ENCODE peak calls at places on chromosomes 1 and 21, in four cellular contexts. One of them, this sample, is unnamed.

GRCh38 chr1:154989195-154989860 is 4.1 kb upstream of the LENEP start:
- DNase-seq in CD8-positive, alpha-beta T cell: no peak
- DNase-seq in uterus: no peak
- DNase-seq in HCT116: no peak
- DNase-seq in this sample: no peak

GRCh38 chr21:29586696-29587095 is 288.0 kb downstream of the BACH1 start:
- DNase-seq in CD8-positive, alpha-beta T cell: no peak
- DNase-seq in uterus: no peak
- DNase-seq in HCT116: no peak
- DNase-seq in this sample: no peak

GRCh38 chr1:19854866-19855265 is 27.3 kb upstream of the OTUD3 start:
- DNase-seq in CD8-positive, alpha-beta T cell: no peak
- DNase-seq in uterus: no peak
- DNase-seq in HCT116: no peak
- DNase-seq in this sample: no peak

GRCh38 chr1:181646723-181647122 is 163.4 kb downstream of the CACNA1E start:
- DNase-seq in CD8-positive, alpha-beta T cell: no peak
- DNase-seq in uterus: no peak
- DNase-seq in HCT116: no peak
- DNase-seq in this sample: no peak

GRCh38 chr21:16651956-16652355 is 860.9 kb upstream of the CXADR start:
- DNase-seq in CD8-positive, alpha-beta T cell: no peak
- DNase-seq in uterus: no peak
- DNase-seq in HCT116: no peak
- DNase-seq in this sample: no peak

GRCh38 chr1:45455162-45455561 is 35.8 kb downstream of the TESK2 start:
- DNase-seq in CD8-positive, alpha-beta T cell: no peak
- DNase-seq in uterus: no peak
- DNase-seq in HCT116: no peak
- DNase-seq in this sample: no peak

GRCh38 chr1:201276891-201277290 is 6.4 kb upstream of the PKP1 start:
- DNase-seq in CD8-positive, alpha-beta T cell: no peak
- DNase-seq in uterus: no peak
- DNase-seq in HCT116: no peak
- DNase-seq in this sample: no peak

GRCh38 chr1:93448983-93449805 is 1.3 kb downstream of the FNBP1L start:
- DNase-seq in CD8-positive, alpha-beta T cell: no peak
- DNase-seq in uterus: no peak
- DNase-seq in HCT116: no peak
- DNase-seq in this sample: peak; percentile 40

GRCh38 chr1:39250460-39251240 is 46.2 kb downstream of the MACF1 start:
- DNase-seq in CD8-positive, alpha-beta T cell: no peak
- DNase-seq in uterus: no peak
- DNase-seq in HCT116: no peak
- DNase-seq in this sample: no peak

GRCh38 chr1:50774759-50775351 is 185.2 kb downstream of the FAF1 start:
- DNase-seq in CD8-positive, alpha-beta T cell: no peak
- DNase-seq in uterus: no peak
- DNase-seq in HCT116: peak; percentile 48
- DNase-seq in this sample: no peak

GRCh38 chr21:45286671-45287437 is 841 bp downstream of the POFUT2 start:
- DNase-seq in CD8-positive, alpha-beta T cell: peak; percentile 48
- DNase-seq in uterus: no peak
- DNase-seq in HCT116: no peak
- DNase-seq in this sample: peak; percentile 74
- TF ChIP-seq CTCF in CD8-positive, alpha-beta T cell: no peak
- TF ChIP-seq CTCF in uterus: no peak
- TF ChIP-seq CTCF in HCT116: no peak
- TF ChIP-seq CTCF in this sample: no peak

DNA sequence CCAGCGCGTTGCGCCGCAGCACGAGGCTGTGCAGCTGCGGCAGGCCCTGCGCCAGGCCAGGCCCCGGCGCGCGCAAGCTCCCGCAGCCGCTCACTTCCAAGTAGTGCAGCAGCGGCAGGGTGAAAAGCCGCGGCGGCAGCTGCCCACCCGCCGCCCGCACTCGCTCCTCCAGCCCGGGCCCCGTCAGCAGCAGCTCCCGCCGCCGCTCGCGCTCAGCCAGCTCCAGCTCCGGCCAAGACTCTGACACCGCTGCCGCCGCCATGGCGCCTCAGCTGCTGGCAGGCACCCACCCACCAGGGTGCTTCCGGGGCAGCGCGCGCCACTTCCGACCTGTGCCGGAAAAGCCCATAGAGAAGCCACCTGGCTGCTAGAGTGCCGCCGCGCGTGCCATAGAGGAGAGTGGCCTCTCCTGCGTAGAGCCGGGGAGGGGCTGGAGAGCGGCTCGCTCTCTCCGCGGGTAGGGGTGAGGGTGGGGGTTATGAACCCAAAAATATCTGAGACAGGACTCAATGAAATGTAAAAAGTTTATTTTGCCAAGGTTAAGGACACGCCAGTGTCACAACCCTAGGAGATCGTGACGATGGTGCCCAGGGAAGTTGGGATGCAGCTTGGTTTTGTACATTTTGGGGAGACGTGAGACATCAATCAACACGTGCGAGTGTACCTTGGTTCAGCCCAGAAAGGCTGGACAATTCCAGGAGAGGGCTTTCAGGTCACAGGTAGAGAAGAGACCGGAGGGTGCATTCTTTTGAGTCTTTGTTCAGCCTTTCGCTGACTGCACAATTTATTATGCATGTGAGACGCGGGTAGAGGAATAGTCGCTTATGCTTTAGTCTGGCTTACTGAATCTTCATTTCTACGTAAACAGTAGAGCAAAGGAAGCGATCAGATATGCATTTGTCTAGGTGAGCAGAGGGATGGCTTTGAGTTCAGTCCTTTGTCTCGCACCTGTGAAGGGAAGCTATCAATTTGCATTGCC is at the start of gene LRRC47:
- DNase-seq in CD8-positive, alpha-beta T cell: peak; percentile 95
- DNase-seq in uterus: peak; percentile 92
- DNase-seq in HCT116: peak; percentile 77
- DNase-seq in this sample: peak; percentile 92
- TF ChIP-seq CTCF in CD8-positive, alpha-beta T cell: no peak
- TF ChIP-seq CTCF in uterus: no peak
- TF ChIP-seq CTCF in HCT116: no peak
- TF ChIP-seq CTCF in this sample: no peak

GRCh38 chr1:163071381-163072255 is 2.5 kb downstream of the RGS4 start:
- DNase-seq in CD8-positive, alpha-beta T cell: no peak
- DNase-seq in uterus: peak; percentile 54
- DNase-seq in HCT116: peak; percentile 60
- DNase-seq in this sample: peak; percentile 77

GRCh38 chr1:163074004-163074403 is 4.8 kb downstream of the RGS4 start:
- DNase-seq in CD8-positive, alpha-beta T cell: no peak
- DNase-seq in uterus: no peak
- DNase-seq in HCT116: no peak
- DNase-seq in this sample: no peak

GRCh38 chr1:163069655-163070277 is 605 bp downstream of the RGS4 start:
- DNase-seq in CD8-positive, alpha-beta T cell: no peak
- DNase-seq in uterus: no peak
- DNase-seq in HCT116: no peak
- DNase-seq in this sample: no peak

GRCh38 chr1:163074716-163075284 is 5.6 kb downstream of the RGS4 start:
- DNase-seq in CD8-positive, alpha-beta T cell: no peak
- DNase-seq in uterus: no peak
- DNase-seq in HCT116: no peak
- DNase-seq in this sample: no peak

GRCh38 chr1:163072658-163073057 is 3.5 kb downstream of the RGS4 start:
- DNase-seq in CD8-positive, alpha-beta T cell: no peak
- DNase-seq in uterus: no peak
- DNase-seq in HCT116: no peak
- DNase-seq in this sample: no peak
- TF ChIP-seq CTCF in CD8-positive, alpha-beta T cell: no peak
- TF ChIP-seq CTCF in uterus: no peak
- TF ChIP-seq CTCF in HCT116: no peak
- TF ChIP-seq CTCF in this sample: no peak

DNA sequence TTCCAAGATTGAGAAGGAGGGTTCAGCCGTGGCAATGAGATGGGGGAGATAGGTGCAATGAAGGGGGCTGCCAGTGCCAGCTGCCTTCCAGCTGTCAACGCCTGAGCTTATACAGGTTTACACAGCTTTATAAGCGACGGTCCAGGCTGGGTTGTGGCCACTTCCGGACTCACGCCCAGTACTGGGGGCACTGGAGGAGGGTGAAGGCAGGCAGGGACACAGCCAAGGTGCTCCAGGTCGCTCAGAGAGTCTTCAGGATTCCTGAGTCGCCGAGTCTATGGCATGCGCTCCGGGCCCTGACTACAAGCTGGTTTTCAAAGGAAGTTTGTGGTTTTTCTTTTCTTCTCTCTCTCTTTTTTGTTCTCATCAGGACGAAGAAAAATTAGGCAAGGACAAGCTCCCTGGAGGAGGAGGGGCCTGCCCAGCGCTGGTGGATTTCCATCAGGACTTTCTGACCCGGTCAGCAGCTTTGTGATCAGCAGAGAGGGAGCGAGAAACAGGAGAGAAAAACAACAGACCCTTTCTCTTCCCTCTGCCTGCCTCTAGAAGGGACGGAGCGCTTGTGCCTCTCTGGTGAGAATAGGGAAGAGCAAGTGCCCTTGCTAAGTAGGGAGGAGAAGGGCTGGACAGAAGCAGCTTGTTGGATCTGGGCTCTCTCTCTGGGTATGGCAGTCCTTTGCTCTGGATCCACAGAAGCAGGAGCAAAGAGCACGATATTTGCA is at the start of gene MINDY1:
- DNase-seq in CD8-positive, alpha-beta T cell: no peak
- DNase-seq in uterus: peak; percentile 68
- DNase-seq in HCT116: peak; percentile 48
- DNase-seq in this sample: peak; percentile 64
- TF ChIP-seq CTCF in CD8-positive, alpha-beta T cell: no peak
- TF ChIP-seq CTCF in uterus: peak; percentile 36
- TF ChIP-seq CTCF in HCT116: peak; percentile 54
- TF ChIP-seq CTCF in this sample: no peak

DNA sequence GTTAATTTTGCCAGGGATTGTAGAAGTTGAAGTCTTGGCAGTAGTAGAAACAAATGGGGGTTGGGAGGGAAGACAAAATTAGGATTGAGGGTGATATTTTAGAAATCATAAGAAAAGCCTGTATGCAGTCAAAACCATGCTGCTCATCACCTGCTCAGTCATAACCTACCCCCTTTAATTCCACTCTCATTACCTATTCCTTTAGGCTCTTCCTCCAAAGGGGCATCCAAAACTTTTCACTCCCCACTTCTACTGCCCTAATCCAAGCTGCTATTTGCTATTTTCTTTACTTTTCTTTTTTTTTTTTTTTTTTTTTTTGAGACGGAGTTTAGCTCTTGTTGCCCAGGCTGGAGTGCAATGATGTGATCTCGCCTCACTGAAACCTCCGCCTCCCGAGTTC is 11.5 kb downstream of the H3-3A start:
- DNase-seq in CD8-positive, alpha-beta T cell: no peak
- DNase-seq in uterus: no peak
- DNase-seq in HCT116: no peak
- DNase-seq in this sample: no peak
- TF ChIP-seq CTCF in CD8-positive, alpha-beta T cell: no peak
- TF ChIP-seq CTCF in uterus: no peak
- TF ChIP-seq CTCF in HCT116: no peak
- TF ChIP-seq CTCF in this sample: no peak

GRCh38 chr1:28553229-28553930 is 495 bp downstream of the TRNAU1AP start:
- DNase-seq in CD8-positive, alpha-beta T cell: no peak
- DNase-seq in uterus: peak; percentile 55
- DNase-seq in HCT116: no peak
- DNase-seq in this sample: peak; percentile 62

GRCh38 chr1:28551381-28551780 is 1.5 kb upstream of the TRNAU1AP start:
- DNase-seq in CD8-positive, alpha-beta T cell: no peak
- DNase-seq in uterus: no peak
- DNase-seq in HCT116: no peak
- DNase-seq in this sample: no peak

DNA sequence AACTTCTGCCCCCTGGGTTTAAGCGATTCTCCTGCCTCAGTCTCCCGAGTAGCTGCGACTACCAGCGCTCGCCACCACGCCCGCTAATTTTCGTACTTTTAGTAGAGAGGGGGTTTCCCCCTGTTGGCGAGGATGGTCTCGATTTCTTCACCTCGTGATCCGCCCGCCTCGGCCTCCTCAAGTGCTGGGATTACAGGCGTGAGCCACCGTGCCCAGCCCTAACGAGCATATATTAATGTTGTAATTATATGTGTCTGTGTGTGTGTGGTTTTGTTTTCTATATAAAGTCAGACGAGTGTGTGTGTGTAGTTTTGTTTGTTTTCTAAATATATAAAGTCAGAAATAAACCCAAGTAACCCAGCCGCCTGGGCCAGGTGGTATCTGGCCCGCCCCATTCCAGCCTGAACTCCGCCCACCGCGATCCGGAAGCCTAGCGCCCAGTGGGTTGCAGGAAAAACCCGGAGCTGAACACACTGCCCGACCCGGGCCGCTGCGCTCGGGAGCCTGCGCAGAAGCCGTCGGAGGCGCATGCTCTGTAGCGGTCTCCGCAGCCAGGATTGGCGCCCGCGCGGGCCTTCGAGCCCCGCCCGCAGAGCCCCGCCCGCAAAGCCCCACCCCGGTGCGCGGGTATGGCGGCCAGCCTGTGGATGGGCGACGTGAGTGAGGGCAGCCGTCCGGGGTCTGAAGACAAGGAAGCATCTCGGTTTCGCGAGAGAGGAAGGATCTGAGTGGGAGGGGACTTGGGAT is at the start of gene TRNAU1AP:
- DNase-seq in CD8-positive, alpha-beta T cell: peak; percentile 97
- DNase-seq in uterus: peak; percentile 98
- DNase-seq in HCT116: peak; percentile 91
- DNase-seq in this sample: peak; percentile 97
- TF ChIP-seq CTCF in CD8-positive, alpha-beta T cell: no peak
- TF ChIP-seq CTCF in uterus: no peak
- TF ChIP-seq CTCF in HCT116: no peak
- TF ChIP-seq CTCF in this sample: no peak

GRCh38 chr1:70196333-70196732 is 9.0 kb downstream of the LRRC40 start:
- DNase-seq in CD8-positive, alpha-beta T cell: no peak
- DNase-seq in uterus: no peak
- DNase-seq in HCT116: no peak
- DNase-seq in this sample: no peak
- TF ChIP-seq CTCF in CD8-positive, alpha-beta T cell: no peak
- TF ChIP-seq CTCF in uterus: no peak
- TF ChIP-seq CTCF in HCT116: no peak
- TF ChIP-seq CTCF in this sample: no peak

GRCh38 chr1:100794719-100795645 is 75.4 kb downstream of the VCAM1 start:
- DNase-seq in CD8-positive, alpha-beta T cell: no peak
- DNase-seq in uterus: no peak
- DNase-seq in HCT116: no peak
- DNase-seq in this sample: no peak

GRCh38 chr1:100795646-100795985 is 76.1 kb downstream of the VCAM1 start:
- DNase-seq in CD8-positive, alpha-beta T cell: no peak
- DNase-seq in uterus: no peak
- DNase-seq in HCT116: no peak
- DNase-seq in this sample: no peak

GRCh38 chr1:100796046-100796445 is 76.5 kb downstream of the VCAM1 start:
- DNase-seq in CD8-positive, alpha-beta T cell: no peak
- DNase-seq in uterus: no peak
- DNase-seq in HCT116: no peak
- DNase-seq in this sample: no peak

GRCh38 chr1:100799954-100800612 is 80.5 kb downstream of the VCAM1 start:
- DNase-seq in CD8-positive, alpha-beta T cell: no peak
- DNase-seq in uterus: no peak
- DNase-seq in HCT116: no peak
- DNase-seq in this sample: no peak

DNA sequence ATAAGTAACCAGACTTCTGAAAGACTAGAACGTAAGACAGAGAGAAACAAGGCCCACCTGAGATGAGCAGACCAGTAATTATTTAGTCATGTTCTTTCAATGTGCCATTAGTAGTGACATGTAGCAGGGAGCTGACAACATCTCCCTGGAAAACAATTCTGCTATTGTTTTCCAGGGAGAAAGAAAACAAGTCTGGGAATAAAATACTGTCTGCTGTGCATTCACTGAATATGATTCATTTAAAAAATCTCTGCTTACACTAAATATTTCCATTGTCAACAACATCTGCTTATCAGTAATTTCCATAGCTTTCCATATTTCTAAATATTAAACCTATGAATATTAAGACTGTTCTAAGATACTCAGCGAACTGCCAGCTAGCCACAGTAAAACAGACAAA is 80.0 kb downstream of the VCAM1 start:
- DNase-seq in CD8-positive, alpha-beta T cell: no peak
- DNase-seq in uterus: no peak
- DNase-seq in HCT116: no peak
- DNase-seq in this sample: no peak
- TF ChIP-seq CTCF in CD8-positive, alpha-beta T cell: no peak
- TF ChIP-seq CTCF in uterus: no peak
- TF ChIP-seq CTCF in HCT116: no peak
- TF ChIP-seq CTCF in this sample: no peak

This sample was measured in glutamatergic neuron.